ENCODE peak calls at places on chromosomes 6 and 20, in six cellular contexts. V, B, C, W, K and O are unnamed samples.

GRCh38 chr20:38321959-38322598 is 18.1 kb downstream of the BPI start:
- DNase-seq in K (peak), C (peak), W (no peak), V (peak), B (peak), O (peak)

GRCh38 chr6:14149053-14149746 is 31.6 kb downstream of the CD83 start:
- DNase-seq in K (no peak), W (no peak), B (no peak), V (no peak), C (no peak), O (no peak)

GRCh38 chr6:139839506-139840156 is 465.2 kb upstream of the CITED2 start:
- DNase-seq in V (no peak), W (peak), K (no peak), B (no peak), C (peak), O (no peak)

GRCh38 chr6:14466278-14466677 is 348.7 kb downstream of the CD83 start:
- DNase-seq in C (peak), B (no peak), W (no peak), K (no peak), V (no peak), O (no peak)

GRCh38 chr6:33317418-33317667 is 201 bp downstream of the ZBTB22 start:
- DNase-seq in K (no peak), C (no peak), B (peak), W (peak), V (peak), O (no peak)

GRCh38 chr20:4729265-4729664 is 7.6 kb downstream of the PRND start:
- DNase-seq in C (no peak), W (no peak), K (no peak), V (no peak), B (no peak), O (no peak)

GRCh38 chr6:127748290-127748689 is 152.6 kb downstream of the THEMIS start:
- DNase-seq in B (no peak), K (no peak), C (no peak), W (no peak), V (no peak), O (no peak)

GRCh38 chr20:57579898-57580447 is 19.1 kb downstream of the PCK1 start:
- DNase-seq in K (no peak), C (no peak), W (no peak), B (no peak), V (peak), O (no peak)

GRCh38 chr20:53947501-53948195 is 122.7 kb downstream of the BCAS1 start:
- DNase-seq in W (no peak), C (no peak), V (no peak), B (no peak), K (no peak), O (no peak)

GRCh38 chr6:125001684-125002083 is 39.4 kb downstream of the RNF217 start:
- DNase-seq in B (no peak), C (no peak), K (no peak), W (no peak), V (no peak), O (no peak)

GRCh38 chr6:4910060-4910746 is 93.6 kb downstream of the RPP40 start:
- DNase-seq in K (no peak), W (no peak), B (no peak), C (no peak), V (no peak), O (no peak)

GRCh38 chr6:13613029-13613594 is 2.0 kb upstream of the NOL7 start:
- DNase-seq in V (no peak), K (no peak), W (no peak), B (no peak), C (no peak), O (no peak)

GRCh38 chr6:85135376-85136094 is 314.3 kb upstream of the NT5E start:
- DNase-seq in V (no peak), C (peak), K (no peak), W (no peak), B (no peak), O (no peak)

GRCh38 chr6:35071347-35071994 is 69.7 kb downstream of the TCP11 start:
- DNase-seq in B (no peak), C (no peak), V (no peak), K (no peak), W (no peak), O (no peak)

GRCh38 chr6:57423468-57423867 is 106.0 kb downstream of the PRIM2 start:
- DNase-seq in W (no peak), C (no peak), B (no peak), K (peak), V (peak), O (peak)

GRCh38 chr6:128164254-128164653 is 263.4 kb upstream of the THEMIS start:
- DNase-seq in C (no peak), B (no peak), W (no peak), K (no peak), V (no peak), O (no peak)

GRCh38 chr6:135358907-135359459 is 138.6 kb downstream of the AHI1 start:
- DNase-seq in K (no peak), V (no peak), C (peak), W (no peak), B (no peak), O (no peak)

GRCh38 chr20:13659288-13659687 is 20.6 kb upstream of the TASP1 start:
- DNase-seq in V (no peak), W (no peak), C (no peak), K (no peak), B (no peak), O (no peak)